ENCODE peak calls at places on chromosomes 7 and 10, in seven cellular contexts. One of them, this sample, is unnamed.

GRCh38 chr7:144057954-144058353 is 9.2 kb downstream of the OR2A5 start:
- DNase-seq in colonic mucosa: no peak
- DNase-seq in CD8-positive, alpha-beta T cell: no peak
- DNase-seq in CD4-positive, CD25-positive, alpha-beta regulatory T cell: no peak
- DNase-seq in fibroblast of pulmonary artery: peak
- DNase-seq in left lung: no peak
- DNase-seq in fibroblast of the aortic adventitia: no peak
- DNase-seq in this sample: no peak

GRCh38 chr7:54995631-54996340 is 23.0 kb upstream of the EGFR start:
- DNase-seq in colonic mucosa: peak
- DNase-seq in CD8-positive, alpha-beta T cell: no peak
- DNase-seq in CD4-positive, CD25-positive, alpha-beta regulatory T cell: no peak
- DNase-seq in fibroblast of pulmonary artery: peak
- DNase-seq in left lung: no peak
- DNase-seq in fibroblast of the aortic adventitia: peak
- DNase-seq in this sample: peak

GRCh38 chr10:47279276-47279675 is 20.7 kb upstream of the GDF10 start:
- DNase-seq in colonic mucosa: no peak
- DNase-seq in CD8-positive, alpha-beta T cell: no peak
- DNase-seq in CD4-positive, CD25-positive, alpha-beta regulatory T cell: no peak
- DNase-seq in fibroblast of pulmonary artery: no peak
- DNase-seq in left lung: no peak
- DNase-seq in fibroblast of the aortic adventitia: no peak
- DNase-seq in this sample: no peak

GRCh38 chr10:983951-984705 is 4.1 kb upstream of the GTPBP4 start:
- DNase-seq in colonic mucosa: no peak
- DNase-seq in CD8-positive, alpha-beta T cell: no peak
- DNase-seq in CD4-positive, CD25-positive, alpha-beta regulatory T cell: no peak
- DNase-seq in fibroblast of pulmonary artery: no peak
- DNase-seq in left lung: no peak
- DNase-seq in fibroblast of the aortic adventitia: peak
- DNase-seq in this sample: no peak

GRCh38 chr7:131095346-131095745 is 232.3 kb upstream of the MKLN1 start:
- DNase-seq in colonic mucosa: no peak
- DNase-seq in CD8-positive, alpha-beta T cell: no peak
- DNase-seq in CD4-positive, CD25-positive, alpha-beta regulatory T cell: peak
- DNase-seq in fibroblast of pulmonary artery: no peak
- DNase-seq in left lung: no peak
- DNase-seq in fibroblast of the aortic adventitia: peak
- DNase-seq in this sample: no peak

GRCh38 chr7:92108821-92109220 is 25.5 kb downstream of the CYP51A1 start:
- DNase-seq in colonic mucosa: no peak
- DNase-seq in CD8-positive, alpha-beta T cell: no peak
- DNase-seq in CD4-positive, CD25-positive, alpha-beta regulatory T cell: no peak
- DNase-seq in fibroblast of pulmonary artery: no peak
- DNase-seq in left lung: no peak
- DNase-seq in fibroblast of the aortic adventitia: no peak
- DNase-seq in this sample: no peak

GRCh38 chr10:100436255-100436654 is 26.6 kb upstream of the WNT8B start:
- DNase-seq in colonic mucosa: no peak
- DNase-seq in CD8-positive, alpha-beta T cell: no peak
- DNase-seq in CD4-positive, CD25-positive, alpha-beta regulatory T cell: no peak
- DNase-seq in fibroblast of pulmonary artery: no peak
- DNase-seq in left lung: no peak
- DNase-seq in fibroblast of the aortic adventitia: no peak
- DNase-seq in this sample: no peak

GRCh38 chr7:147916573-147916972 is 674.0 kb upstream of the C7orf33 start:
- DNase-seq in colonic mucosa: no peak
- DNase-seq in CD8-positive, alpha-beta T cell: no peak
- DNase-seq in CD4-positive, CD25-positive, alpha-beta regulatory T cell: no peak
- DNase-seq in fibroblast of pulmonary artery: no peak
- DNase-seq in left lung: no peak
- DNase-seq in fibroblast of the aortic adventitia: no peak
- DNase-seq in this sample: no peak

GRCh38 chr10:129756912-129757861 is 206.9 kb downstream of the EBF3 start:
- DNase-seq in colonic mucosa: no peak
- DNase-seq in CD8-positive, alpha-beta T cell: peak
- DNase-seq in CD4-positive, CD25-positive, alpha-beta regulatory T cell: no peak
- DNase-seq in fibroblast of pulmonary artery: peak
- DNase-seq in left lung: peak
- DNase-seq in fibroblast of the aortic adventitia: peak
- DNase-seq in this sample: peak

GRCh38 chr7:78787854-78788253 is 665.6 kb downstream of the MAGI2 start:
- DNase-seq in colonic mucosa: no peak
- DNase-seq in CD8-positive, alpha-beta T cell: no peak
- DNase-seq in CD4-positive, CD25-positive, alpha-beta regulatory T cell: no peak
- DNase-seq in fibroblast of pulmonary artery: no peak
- DNase-seq in left lung: no peak
- DNase-seq in fibroblast of the aortic adventitia: no peak
- DNase-seq in this sample: no peak

GRCh38 chr7:74405191-74405898 is 48.4 kb upstream of the GTF2IRD1 start:
- DNase-seq in colonic mucosa: no peak
- DNase-seq in CD8-positive, alpha-beta T cell: no peak
- DNase-seq in CD4-positive, CD25-positive, alpha-beta regulatory T cell: no peak
- DNase-seq in fibroblast of pulmonary artery: peak
- DNase-seq in left lung: no peak
- DNase-seq in fibroblast of the aortic adventitia: no peak
- DNase-seq in this sample: peak

GRCh38 chr10:104049497-104050250 is 36.0 kb downstream of the COL17A1 start:
- DNase-seq in colonic mucosa: peak
- DNase-seq in CD8-positive, alpha-beta T cell: no peak
- DNase-seq in CD4-positive, CD25-positive, alpha-beta regulatory T cell: no peak
- DNase-seq in fibroblast of pulmonary artery: peak
- DNase-seq in left lung: no peak
- DNase-seq in fibroblast of the aortic adventitia: peak
- DNase-seq in this sample: no peak

GRCh38 chr10:112755446-112756117 is 194.5 kb upstream of the TCF7L2 start:
- DNase-seq in colonic mucosa: no peak
- DNase-seq in CD8-positive, alpha-beta T cell: no peak
- DNase-seq in CD4-positive, CD25-positive, alpha-beta regulatory T cell: no peak
- DNase-seq in fibroblast of pulmonary artery: no peak
- DNase-seq in left lung: no peak
- DNase-seq in fibroblast of the aortic adventitia: no peak
- DNase-seq in this sample: no peak

GRCh38 chr7:81721428-81721827 is 48.4 kb downstream of the HGF start:
- DNase-seq in colonic mucosa: no peak
- DNase-seq in CD8-positive, alpha-beta T cell: no peak
- DNase-seq in CD4-positive, CD25-positive, alpha-beta regulatory T cell: no peak
- DNase-seq in fibroblast of pulmonary artery: peak
- DNase-seq in left lung: no peak
- DNase-seq in fibroblast of the aortic adventitia: no peak
- DNase-seq in this sample: no peak

GRCh38 chr7:108660465-108660864 is 90.8 kb downstream of the DNAJB9 start:
- DNase-seq in colonic mucosa: no peak
- DNase-seq in CD8-positive, alpha-beta T cell: no peak
- DNase-seq in CD4-positive, CD25-positive, alpha-beta regulatory T cell: no peak
- DNase-seq in fibroblast of pulmonary artery: peak
- DNase-seq in left lung: no peak
- DNase-seq in fibroblast of the aortic adventitia: peak
- DNase-seq in this sample: peak

GRCh38 chr7:155284496-155285274 is 13.0 kb upstream of the INSIG1 start:
- DNase-seq in colonic mucosa: no peak
- DNase-seq in CD8-positive, alpha-beta T cell: no peak
- DNase-seq in CD4-positive, CD25-positive, alpha-beta regulatory T cell: no peak
- DNase-seq in fibroblast of pulmonary artery: no peak
- DNase-seq in left lung: no peak
- DNase-seq in fibroblast of the aortic adventitia: no peak
- DNase-seq in this sample: no peak

GRCh38 chr7:139820089-139820488 is 9.0 kb upstream of the TBXAS1 start:
- DNase-seq in colonic mucosa: no peak
- DNase-seq in CD8-positive, alpha-beta T cell: no peak
- DNase-seq in CD4-positive, CD25-positive, alpha-beta regulatory T cell: no peak
- DNase-seq in fibroblast of pulmonary artery: no peak
- DNase-seq in left lung: no peak
- DNase-seq in fibroblast of the aortic adventitia: no peak
- DNase-seq in this sample: no peak

GRCh38 chr7:17211307-17211836 is 87.1 kb upstream of the AHR start:
- DNase-seq in colonic mucosa: no peak
- DNase-seq in CD8-positive, alpha-beta T cell: no peak
- DNase-seq in CD4-positive, CD25-positive, alpha-beta regulatory T cell: no peak
- DNase-seq in fibroblast of pulmonary artery: no peak
- DNase-seq in left lung: no peak
- DNase-seq in fibroblast of the aortic adventitia: no peak
- DNase-seq in this sample: no peak

GRCh38 chr7:17206354-17206905 is 92.0 kb upstream of the AHR start:
- DNase-seq in colonic mucosa: peak
- DNase-seq in CD8-positive, alpha-beta T cell: no peak
- DNase-seq in CD4-positive, CD25-positive, alpha-beta regulatory T cell: no peak
- DNase-seq in fibroblast of pulmonary artery: no peak
- DNase-seq in left lung: no peak
- DNase-seq in fibroblast of the aortic adventitia: no peak
- DNase-seq in this sample: peak

GRCh38 chr7:17205850-17206353 is 92.5 kb upstream of the AHR start:
- DNase-seq in colonic mucosa: no peak
- DNase-seq in CD8-positive, alpha-beta T cell: no peak
- DNase-seq in CD4-positive, CD25-positive, alpha-beta regulatory T cell: no peak
- DNase-seq in fibroblast of pulmonary artery: no peak
- DNase-seq in left lung: no peak
- DNase-seq in fibroblast of the aortic adventitia: no peak
- DNase-seq in this sample: no peak

GRCh38 chr7:17209101-17209500 is 89.4 kb upstream of the AHR start:
- DNase-seq in colonic mucosa: no peak
- DNase-seq in CD8-positive, alpha-beta T cell: no peak
- DNase-seq in CD4-positive, CD25-positive, alpha-beta regulatory T cell: no peak
- DNase-seq in fibroblast of pulmonary artery: no peak
- DNase-seq in left lung: no peak
- DNase-seq in fibroblast of the aortic adventitia: no peak
- DNase-seq in this sample: no peak

DNA sequence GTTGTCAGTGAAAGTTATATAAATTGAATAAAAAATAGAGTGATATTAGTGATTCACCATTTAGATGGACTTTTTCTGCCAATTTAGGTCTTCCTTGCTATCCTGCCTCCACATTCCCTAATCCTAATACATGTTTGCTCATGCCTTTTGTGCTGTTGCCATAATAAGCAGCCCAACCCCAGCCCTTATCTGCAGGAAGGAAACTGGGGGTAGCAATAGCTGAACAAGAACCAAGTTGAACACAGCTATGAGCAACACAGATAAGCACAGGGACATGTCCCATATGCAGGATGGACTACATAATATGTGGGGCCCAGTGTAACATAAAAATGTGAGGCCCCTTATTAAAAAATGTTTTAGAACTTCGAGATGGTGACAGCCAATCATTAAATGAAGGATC is 91.2 kb upstream of the AHR start:
- DNase-seq in colonic mucosa: peak
- DNase-seq in CD8-positive, alpha-beta T cell: no peak
- DNase-seq in CD4-positive, CD25-positive, alpha-beta regulatory T cell: no peak
- DNase-seq in fibroblast of pulmonary artery: peak
- DNase-seq in left lung: no peak
- DNase-seq in fibroblast of the aortic adventitia: peak
- DNase-seq in this sample: no peak
- H3K4me3 ChIP-seq in colonic mucosa: no peak
- H3K4me3 ChIP-seq in CD8-positive, alpha-beta T cell: no peak
- H3K4me3 ChIP-seq in CD4-positive, CD25-positive, alpha-beta regulatory T cell: no peak
- H3K4me3 ChIP-seq in fibroblast of pulmonary artery: no peak
- H3K4me3 ChIP-seq in left lung: no peak
- H3K4me3 ChIP-seq in fibroblast of the aortic adventitia: no peak
- H3K4me3 ChIP-seq in this sample: no peak

GRCh38 chr10:61605221-61605620 is 57.5 kb upstream of the CABCOCO1 start:
- DNase-seq in colonic mucosa: no peak
- DNase-seq in CD8-positive, alpha-beta T cell: no peak
- DNase-seq in CD4-positive, CD25-positive, alpha-beta regulatory T cell: no peak
- DNase-seq in fibroblast of pulmonary artery: no peak
- DNase-seq in left lung: no peak
- DNase-seq in fibroblast of the aortic adventitia: no peak
- DNase-seq in this sample: no peak

GRCh38 chr10:61612009-61612408 is 50.7 kb upstream of the CABCOCO1 start:
- DNase-seq in colonic mucosa: no peak
- DNase-seq in CD8-positive, alpha-beta T cell: no peak
- DNase-seq in CD4-positive, CD25-positive, alpha-beta regulatory T cell: no peak
- DNase-seq in fibroblast of pulmonary artery: no peak
- DNase-seq in left lung: no peak
- DNase-seq in fibroblast of the aortic adventitia: no peak
- DNase-seq in this sample: no peak

GRCh38 chr10:61609609-61610166 is 53.0 kb upstream of the CABCOCO1 start:
- DNase-seq in colonic mucosa: no peak
- DNase-seq in CD8-positive, alpha-beta T cell: no peak
- DNase-seq in CD4-positive, CD25-positive, alpha-beta regulatory T cell: no peak
- DNase-seq in fibroblast of pulmonary artery: no peak
- DNase-seq in left lung: no peak
- DNase-seq in fibroblast of the aortic adventitia: no peak
- DNase-seq in this sample: no peak

GRCh38 chr10:61608255-61609040 is 54.3 kb upstream of the CABCOCO1 start:
- DNase-seq in colonic mucosa: no peak
- DNase-seq in CD8-positive, alpha-beta T cell: no peak
- DNase-seq in CD4-positive, CD25-positive, alpha-beta regulatory T cell: no peak
- DNase-seq in fibroblast of pulmonary artery: peak
- DNase-seq in left lung: no peak
- DNase-seq in fibroblast of the aortic adventitia: peak
- DNase-seq in this sample: no peak

GRCh38 chr10:61606971-61607907 is 55.5 kb upstream of the CABCOCO1 start:
- DNase-seq in colonic mucosa: no peak
- DNase-seq in CD8-positive, alpha-beta T cell: no peak
- DNase-seq in CD4-positive, CD25-positive, alpha-beta regulatory T cell: no peak
- DNase-seq in fibroblast of pulmonary artery: no peak
- DNase-seq in left lung: no peak
- DNase-seq in fibroblast of the aortic adventitia: peak
- DNase-seq in this sample: peak
- H3K4me3 ChIP-seq in colonic mucosa: no peak
- H3K4me3 ChIP-seq in CD8-positive, alpha-beta T cell: no peak
- H3K4me3 ChIP-seq in CD4-positive, CD25-positive, alpha-beta regulatory T cell: no peak
- H3K4me3 ChIP-seq in fibroblast of pulmonary artery: no peak
- H3K4me3 ChIP-seq in left lung: no peak
- H3K4me3 ChIP-seq in fibroblast of the aortic adventitia: no peak
- H3K4me3 ChIP-seq in this sample: no peak

GRCh38 chr10:26336979-26337378 is 101.2 kb upstream of the APBB1IP start:
- DNase-seq in colonic mucosa: no peak
- DNase-seq in CD8-positive, alpha-beta T cell: no peak
- DNase-seq in CD4-positive, CD25-positive, alpha-beta regulatory T cell: no peak
- DNase-seq in fibroblast of pulmonary artery: no peak
- DNase-seq in left lung: no peak
- DNase-seq in fibroblast of the aortic adventitia: no peak
- DNase-seq in this sample: peak

GRCh38 chr10:26331376-26331775 is 106.8 kb upstream of the APBB1IP start:
- DNase-seq in colonic mucosa: no peak
- DNase-seq in CD8-positive, alpha-beta T cell: no peak
- DNase-seq in CD4-positive, CD25-positive, alpha-beta regulatory T cell: no peak
- DNase-seq in fibroblast of pulmonary artery: no peak
- DNase-seq in left lung: no peak
- DNase-seq in fibroblast of the aortic adventitia: peak
- DNase-seq in this sample: no peak

GRCh38 chr10:26334932-26335573 is 103.1 kb upstream of the APBB1IP start:
- DNase-seq in colonic mucosa: peak
- DNase-seq in CD8-positive, alpha-beta T cell: peak
- DNase-seq in CD4-positive, CD25-positive, alpha-beta regulatory T cell: peak
- DNase-seq in fibroblast of pulmonary artery: peak
- DNase-seq in left lung: no peak
- DNase-seq in fibroblast of the aortic adventitia: peak
- DNase-seq in this sample: peak

GRCh38 chr10:26335574-26336093 is 102.5 kb upstream of the APBB1IP start:
- DNase-seq in colonic mucosa: no peak
- DNase-seq in CD8-positive, alpha-beta T cell: no peak
- DNase-seq in CD4-positive, CD25-positive, alpha-beta regulatory T cell: no peak
- DNase-seq in fibroblast of pulmonary artery: no peak
- DNase-seq in left lung: no peak
- DNase-seq in fibroblast of the aortic adventitia: no peak
- DNase-seq in this sample: no peak

GRCh38 chr10:26334232-26334931 is 103.8 kb upstream of the APBB1IP start:
- DNase-seq in colonic mucosa: no peak
- DNase-seq in CD8-positive, alpha-beta T cell: no peak
- DNase-seq in CD4-positive, CD25-positive, alpha-beta regulatory T cell: no peak
- DNase-seq in fibroblast of pulmonary artery: no peak
- DNase-seq in left lung: no peak
- DNase-seq in fibroblast of the aortic adventitia: no peak
- DNase-seq in this sample: no peak
- H3K4me3 ChIP-seq in colonic mucosa: no peak
- H3K4me3 ChIP-seq in CD8-positive, alpha-beta T cell: no peak
- H3K4me3 ChIP-seq in CD4-positive, CD25-positive, alpha-beta regulatory T cell: no peak
- H3K4me3 ChIP-seq in fibroblast of pulmonary artery: no peak
- H3K4me3 ChIP-seq in left lung: no peak
- H3K4me3 ChIP-seq in fibroblast of the aortic adventitia: no peak
- H3K4me3 ChIP-seq in this sample: no peak

GRCh38 chr10:91630592-91630991 is 2.3 kb downstream of the PPP1R3C start:
- DNase-seq in colonic mucosa: no peak
- DNase-seq in CD8-positive, alpha-beta T cell: no peak
- DNase-seq in CD4-positive, CD25-positive, alpha-beta regulatory T cell: no peak
- DNase-seq in fibroblast of pulmonary artery: no peak
- DNase-seq in left lung: no peak
- DNase-seq in fibroblast of the aortic adventitia: no peak
- DNase-seq in this sample: no peak
- H3K4me3 ChIP-seq in colonic mucosa: no peak
- H3K4me3 ChIP-seq in CD8-positive, alpha-beta T cell: no peak
- H3K4me3 ChIP-seq in CD4-positive, CD25-positive, alpha-beta regulatory T cell: no peak
- H3K4me3 ChIP-seq in fibroblast of pulmonary artery: no peak
- H3K4me3 ChIP-seq in left lung: peak
- H3K4me3 ChIP-seq in fibroblast of the aortic adventitia: peak
- H3K4me3 ChIP-seq in this sample: no peak

This sample was measured in NB4.